ENCODE peak calls at places on chromosomes 1 and 21, in ten cellular contexts. S is breast epithelium, O is uterus, L is suprapubic skin, B is HCT116, Q is adrenal gland, X is heart left ventricle, A is A549, N is HepG2, Y is transverse colon. T is an unnamed sample.

GRCh38 chr1:192628406-192629057 is 7.4 kb upstream of the RGS13 start:
- DNase-seq in B (no peak), S (no peak), N (no peak), O (no peak), Y (no peak), X (no peak), Q (no peak), L (no peak), A (no peak), T (no peak)

GRCh38 chr1:147168626-147169058 is 3.6 kb downstream of the PRKAB2 start:
- DNase-seq in L (no peak), B (no peak), N (peak), X (no peak), A (no peak), O (no peak), Q (peak), Y (peak), S (no peak), T (no peak)

GRCh38 chr1:201702936-201703335 is 126.0 kb upstream of the IPO9 start:
- DNase-seq in Y (no peak), N (no peak), O (peak), Q (no peak), X (peak), S (no peak), A (no peak), B (no peak), L (no peak), T (no peak)

GRCh38 chr1:20371411-20371810 is 80.7 kb downstream of the VWA5B1 start:
- DNase-seq in S (no peak), B (no peak), N (no peak), O (no peak), Q (peak), L (no peak), A (no peak), X (no peak), Y (no peak), T (no peak)

GRCh38 chr1:172826096-172826741 is 167.3 kb downstream of the FASLG start:
- DNase-seq in N (peak), O (peak), Y (no peak), A (peak), S (no peak), Q (peak), L (no peak), X (no peak), B (peak), T (peak)

GRCh38 chr1:53328490-53329182 is 766 bp upstream of the LRP8 start:
- DNase-seq in N (no peak), X (no peak), O (peak), Q (no peak), L (peak), Y (peak), A (no peak), B (no peak), S (no peak), T (no peak)

GRCh38 chr1:208461680-208462079 is 217.5 kb upstream of the PLXNA2 start:
- DNase-seq in X (no peak), Q (no peak), N (no peak), Y (no peak), S (no peak), O (no peak), L (no peak), A (peak), B (no peak), T (no peak)

GRCh38 chr1:52145137-52145536 is 3.2 kb downstream of the ZFYVE9 start:
- DNase-seq in S (no peak), X (no peak), A (no peak), Y (no peak), O (no peak), L (no peak), N (no peak), B (no peak), Q (no peak), T (no peak)

GRCh38 chr1:184260382-184260781 is 126.4 kb upstream of the C1orf21 start:
- DNase-seq in S (no peak), O (no peak), N (no peak), X (no peak), A (no peak), L (no peak), B (no peak), Q (no peak), Y (no peak), T (no peak)

GRCh38 chr21:30793581-30794314 is 19.3 kb downstream of the KRTAP8-1 start:
- DNase-seq in B (no peak), S (no peak), X (no peak), O (no peak), Q (no peak), A (no peak), L (no peak), N (no peak), Y (no peak), T (no peak)

GRCh38 chr1:36034692-36035091 is 49.2 kb upstream of the TEKT2 start:
- DNase-seq in X (no peak), A (peak), L (no peak), S (no peak), O (no peak), B (no peak), N (no peak), Q (no peak), Y (no peak), T (no peak)

GRCh38 chr1:201966171-201966570 is 10.9 kb downstream of the TIMM17A start:
- DNase-seq in A (no peak), Y (no peak), X (no peak), O (no peak), B (no peak), S (no peak), L (no peak), Q (no peak), N (no peak), T (no peak)

GRCh38 chr1:42142894-42143675 is 10.1 kb upstream of the GUCA2B start:
- DNase-seq in L (no peak), N (no peak), Y (no peak), B (no peak), S (no peak), X (no peak), A (no peak), Q (no peak), O (no peak), T (no peak)

GRCh38 chr21:29296452-29296851 is 2.3 kb upstream of the BACH1 start:
- DNase-seq in L (no peak), Y (no peak), O (no peak), S (no peak), A (no peak), X (no peak), B (no peak), Q (no peak), N (no peak), T (no peak)

GRCh38 chr1:227949954-227950734 is 2.4 kb upstream of the WNT9A start:
- DNase-seq in S (peak), X (no peak), Q (no peak), O (peak), L (peak), Y (no peak), B (no peak), N (no peak), A (no peak), T (no peak)

GRCh38 chr1:163974120-163974519 is 584.9 kb upstream of the PBX1 start:
- DNase-seq in B (no peak), N (no peak), S (no peak), Y (no peak), X (no peak), L (no peak), Q (no peak), O (no peak), A (no peak), T (no peak)

GRCh38 chr1:155256101-155256852 is 994 bp upstream of the ENTREP3 start:
- DNase-seq in N (no peak), S (no peak), B (no peak), L (peak), Q (no peak), A (no peak), Y (no peak), O (no peak), X (peak), T (peak)

GRCh38 chr21:18549214-18549905 is 145.8 kb upstream of the TMPRSS15 start:
- DNase-seq in A (no peak), Y (no peak), X (no peak), N (no peak), O (no peak), S (no peak), L (no peak), Q (no peak), B (no peak), T (no peak)

GRCh38 chr1:230898144-230898543 is 29.8 kb upstream of the C1orf198 start:
- DNase-seq in X (no peak), N (no peak), Q (no peak), L (no peak), O (no peak), B (no peak), Y (no peak), A (no peak), S (no peak), T (no peak)

GRCh38 chr1:236809133-236809532 is 14.0 kb downstream of the MTR start:
- DNase-seq in L (no peak), O (no peak), Q (no peak), B (no peak), A (no peak), X (peak), N (no peak), Y (no peak), S (no peak), T (no peak)

GRCh38 chr21:44370027-44370735 is 16.8 kb downstream of the TRPM2 start:
- DNase-seq in X (peak), S (peak), Q (peak), Y (no peak), L (peak), B (no peak), N (peak), A (peak), O (no peak), T (no peak)

GRCh38 chr21:44024895-44025353 is 12.8 kb downstream of the TRAPPC10 start:
- DNase-seq in Q (peak), B (no peak), X (peak), S (no peak), L (peak), A (no peak), N (no peak), Y (peak), O (peak), T (no peak)

GRCh38 chr1:99557556-99558256 is 88.2 kb upstream of the PALMD start:
- DNase-seq in B (no peak), N (no peak), X (no peak), O (no peak), L (no peak), A (no peak), Q (no peak), Y (no peak), S (no peak), T (no peak)

GRCh38 chr1:99560192-99561040 is 85.5 kb upstream of the PALMD start:
- DNase-seq in X (no peak), B (no peak), Y (no peak), L (no peak), A (no peak), S (no peak), Q (no peak), O (no peak), N (no peak), T (no peak)

GRCh38 chr1:99561952-99562351 is 84.0 kb upstream of the PALMD start:
- DNase-seq in L (no peak), S (no peak), Q (no peak), A (no peak), O (no peak), B (no peak), N (no peak), Y (no peak), X (no peak), T (no peak)

GRCh38 chr1:99558539-99558938 is 87.4 kb upstream of the PALMD start:
- DNase-seq in B (no peak), A (no peak), N (no peak), X (no peak), L (no peak), Y (no peak), Q (no peak), S (no peak), O (no peak), T (no peak)

GRCh38 chr1:99559166-99559565 is 86.7 kb upstream of the PALMD start:
- DNase-seq in L (no peak), N (peak), B (no peak), Y (no peak), S (no peak), O (no peak), A (no peak), Q (no peak), X (no peak), T (no peak)
- TF ChIP-seq CTCF in L (no peak), N (no peak), B (no peak), Y (no peak), S (no peak), O (no peak), A (no peak), Q (no peak), X (no peak), T (no peak)

GRCh38 chr1:9942399-9942938 is 722 bp downstream of the LZIC start:
- DNase-seq in A (peak), L (no peak), O (no peak), B (no peak), X (no peak), S (no peak), N (peak), Y (no peak), Q (no peak), T (no peak)
- TF ChIP-seq POLR2A in A (no peak), L (no peak), O (no peak), B (no peak), X (no peak), S (no peak), N (no peak), Y (no peak), Q (no peak), T (no peak)

DNA sequence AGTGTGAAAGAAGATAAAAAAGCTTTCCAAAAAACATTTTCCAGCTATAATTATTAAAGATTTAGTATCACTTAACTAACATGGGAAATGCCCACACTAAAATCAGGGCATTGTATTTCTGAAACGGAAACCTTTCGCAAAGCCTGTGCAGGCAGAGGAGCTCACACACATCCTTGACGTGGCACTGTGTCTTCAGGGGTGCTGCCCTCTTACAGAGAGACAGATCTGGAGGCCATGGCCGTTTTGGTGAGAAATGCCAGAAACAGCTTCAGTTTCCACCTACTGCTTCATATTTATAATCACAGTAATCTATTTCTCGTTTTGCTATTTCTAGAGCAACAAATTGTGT is 26.7 kb downstream of the ATP1B1 start:
- DNase-seq in A (no peak), Y (no peak), Q (no peak), L (no peak), X (no peak), O (no peak), N (no peak), S (no peak), B (no peak), T (no peak)
- H3K4me3 ChIP-seq in A (no peak), Y (no peak), Q (no peak), L (no peak), X (no peak), O (no peak), N (no peak), S (no peak), B (no peak), T (no peak)

DNA sequence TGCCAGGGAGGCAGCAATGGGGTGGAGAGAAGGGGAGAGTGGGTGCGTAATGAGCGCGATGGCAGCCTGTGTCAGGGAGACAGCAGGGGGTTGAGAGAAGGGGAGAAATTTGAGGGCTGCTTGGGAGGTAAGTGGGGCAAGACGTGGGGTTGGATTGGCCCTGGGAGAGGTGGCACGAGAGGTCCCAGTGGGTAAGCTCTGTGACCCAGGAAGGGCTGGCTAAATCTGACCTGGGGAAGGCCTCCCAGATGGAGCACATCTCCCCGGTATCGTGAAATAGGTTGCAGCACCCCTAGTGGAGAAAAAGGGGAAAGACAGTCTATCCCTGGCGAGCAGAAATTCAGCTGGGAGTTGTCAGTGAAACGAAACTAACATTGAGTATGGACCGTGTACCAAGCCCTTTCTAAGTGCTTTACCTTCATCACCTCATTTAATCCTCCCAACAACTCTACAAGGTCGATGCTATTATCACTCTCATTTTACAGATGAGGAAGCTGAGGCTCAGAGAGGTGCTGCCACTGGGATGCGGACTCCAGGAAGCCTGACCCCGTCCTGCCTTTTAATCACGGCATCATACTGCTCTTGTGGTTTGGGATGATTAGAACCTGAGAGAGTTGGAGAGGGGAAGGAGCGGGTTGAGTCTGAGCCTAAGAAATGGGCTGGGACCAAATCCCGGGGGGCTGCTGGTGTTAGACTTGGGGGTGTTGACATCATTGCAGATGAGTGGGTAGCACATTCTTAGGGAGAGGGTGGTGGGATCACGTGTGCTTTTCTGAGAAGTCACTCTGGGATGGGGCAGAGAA is 56.6 kb upstream of the RPL11 start:
- DNase-seq in O (peak), X (peak), B (peak), N (peak), Q (peak), L (peak), Y (peak), S (no peak), A (peak), T (peak)
- TF ChIP-seq CTCF in O (peak), X (peak), B (peak), N (peak), Q (peak), L (peak), Y (peak), S (peak), A (peak), T (peak)

GRCh38 chr1:205255941-205256780 is 28.4 kb downstream of the TMCC2 start:
- DNase-seq in X (peak), Q (peak), Y (peak), S (peak), A (peak), N (peak), O (peak), L (peak), B (peak), T (peak)
- TF ChIP-seq POLR2A in X (no peak), Q (no peak), Y (no peak), S (no peak), A (no peak), N (no peak), O (no peak), L (no peak), B (no peak), T (no peak)

GRCh38 chr1:25199876-25200620 is 32.3 kb downstream of the SYF2 start:
- DNase-seq in N (no peak), X (no peak), S (no peak), Q (no peak), A (no peak), B (no peak), L (no peak), Y (no peak), O (no peak), T (no peak)

GRCh38 chr1:25196830-25197229 is 35.5 kb downstream of the SYF2 start:
- DNase-seq in Y (no peak), Q (no peak), L (no peak), O (no peak), A (no peak), X (no peak), S (no peak), N (no peak), B (no peak), T (no peak)

GRCh38 chr1:25198731-25199231 is 33.5 kb downstream of the SYF2 start:
- DNase-seq in B (no peak), O (no peak), S (peak), X (peak), L (no peak), Q (no peak), A (no peak), N (peak), Y (peak), T (no peak)

GRCh38 chr1:25197235-25197930 is 34.9 kb downstream of the SYF2 start:
- DNase-seq in O (no peak), B (no peak), S (no peak), X (no peak), A (no peak), L (no peak), Q (no peak), N (peak), Y (no peak), T (no peak)

GRCh38 chr1:25197982-25198681 is 34.2 kb downstream of the SYF2 start:
- DNase-seq in N (peak), A (no peak), S (no peak), L (no peak), O (no peak), Y (peak), B (no peak), Q (no peak), X (no peak), T (no peak)
- H3K4me3 ChIP-seq in N (no peak), A (no peak), S (peak), L (peak), O (no peak), Y (no peak), B (no peak), Q (no peak), X (no peak), T (peak)

DNA sequence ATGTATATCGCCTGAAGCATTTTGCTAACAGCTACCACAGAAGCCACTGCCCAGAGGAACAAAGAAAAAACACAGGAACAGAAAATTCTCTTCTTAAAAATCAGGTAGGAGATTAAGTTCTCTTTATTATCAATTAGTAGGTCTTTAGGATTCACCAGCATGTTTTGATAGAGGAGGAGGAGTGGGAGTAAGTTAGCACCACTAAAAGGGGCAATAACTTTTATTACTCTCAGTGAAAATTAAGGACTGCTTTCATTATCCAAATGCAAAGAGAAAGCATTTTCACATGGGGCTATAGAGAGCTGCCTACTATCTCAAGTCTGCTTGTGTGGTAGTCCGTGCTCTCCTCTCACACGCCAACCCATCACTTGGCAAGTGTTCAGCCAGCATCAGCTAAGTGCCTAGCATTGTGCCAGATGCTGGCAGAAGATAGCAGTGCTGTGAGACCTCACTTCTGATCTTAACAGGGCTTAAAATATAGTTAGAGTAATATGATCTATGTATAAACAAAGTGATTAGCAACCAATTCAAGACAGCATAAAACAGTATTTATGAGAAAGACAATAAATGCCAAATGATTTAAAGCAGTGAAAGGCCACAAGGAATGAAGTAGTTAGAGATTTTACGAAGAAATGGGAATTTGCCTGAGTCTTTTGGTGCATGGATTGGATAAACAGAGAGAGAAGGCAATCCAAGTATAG is 39.8 kb downstream of the ASTN1 start:
- DNase-seq in S (no peak), Y (no peak), O (no peak), N (no peak), X (no peak), B (no peak), Q (no peak), L (no peak), A (no peak), T (no peak)
- TF ChIP-seq CTCF in S (no peak), Y (no peak), O (no peak), N (no peak), X (no peak), B (no peak), Q (no peak), L (no peak), A (no peak), T (no peak)

GRCh38 chr1:166875734-166876539 is at the start of gene TADA1:
- DNase-seq in N (peak), A (peak), L (peak), O (peak), B (peak), Q (peak), Y (peak), X (peak), S (peak), T (peak)
- TF ChIP-seq POLR2A in N (peak), A (peak), L (no peak), O (peak), B (no peak), Q (peak), Y (peak), X (no peak), S (no peak), T (peak)

GRCh38 chr1:54498383-54499096 is 49.5 kb upstream of the ACOT11 start:
- DNase-seq in N (no peak), X (no peak), S (no peak), B (no peak), L (no peak), Y (no peak), A (no peak), O (no peak), Q (no peak), T (no peak)

GRCh38 chr1:54500030-54500389 is 48.0 kb upstream of the ACOT11 start:
- DNase-seq in S (no peak), X (no peak), Q (no peak), A (no peak), L (no peak), Y (peak), O (no peak), N (no peak), B (no peak), T (no peak)

GRCh38 chr1:54495954-54496353 is 52.1 kb upstream of the ACOT11 start:
- DNase-seq in N (no peak), O (no peak), Y (no peak), A (no peak), L (no peak), B (no peak), S (no peak), Q (no peak), X (no peak), T (no peak)

GRCh38 chr1:54499097-54500029 is 48.7 kb upstream of the ACOT11 start:
- DNase-seq in Q (no peak), L (no peak), X (no peak), O (peak), Y (peak), B (no peak), S (no peak), A (peak), N (no peak), T (no peak)

GRCh38 chr1:54497338-54497737 is 50.7 kb upstream of the ACOT11 start:
- DNase-seq in N (no peak), O (no peak), L (no peak), B (no peak), Q (no peak), X (no peak), A (no peak), Y (no peak), S (no peak), T (no peak)
- H3K4me3 ChIP-seq in N (no peak), O (no peak), L (no peak), B (no peak), Q (no peak), X (no peak), A (no peak), Y (no peak), S (no peak), T (no peak)